ENCODE peak calls at places on chromosomes 16 and 17, in four cellular contexts. P, H, A and I are unnamed samples.

GRCh38 chr17:42276359-42276608 is at the start of gene STAT5B:
- DNase-seq in P (peak; percentile 51), H (peak; percentile 75), A (peak; percentile 62), I (no peak)

GRCh38 chr16:20987049-20987448 is 86.5 kb downstream of the LYRM1 start:
- DNase-seq in P (no peak), H (no peak), A (no peak), I (no peak)

GRCh38 chr16:16025214-16025968 is 76.0 kb downstream of the ABCC1 start:
- DNase-seq in P (peak; percentile 50), H (no peak), A (no peak), I (no peak)

GRCh38 chr17:69761767-69762321 is 313.2 kb upstream of the KCNJ16 start:
- DNase-seq in P (no peak), H (no peak), A (no peak), I (no peak)

GRCh38 chr17:40320771-40321501 is 12.0 kb downstream of the RARA start:
- DNase-seq in P (no peak), H (no peak), A (no peak), I (no peak)

GRCh38 chr16:48206594-48207242 is 37.4 kb upstream of the LONP2 start:
- DNase-seq in P (no peak), H (no peak), A (no peak), I (no peak)

GRCh38 chr16:65445313-65446260 is 323.7 kb upstream of the CDH11 start:
- DNase-seq in P (no peak), H (no peak), A (no peak), I (no peak)

GRCh38 chr16:3256146-3256875 is at the start of gene MEFV:
- DNase-seq in P (no peak), H (no peak), A (no peak), I (no peak)